ENCODE peak calls at places on chromosomes 1 and 21, in five cellular contexts. D is HepG2, B is fibroblast of lung, S is DND-41, L is MM.1S. F is an unnamed sample.
A peak's percentile ranks its signal among the peaks of the same experiment; 100 is the strongest.

GRCh38 chr1:147700042-147700711 is 29.9 kb upstream of the ACP6 start:
- DNase-seq in B (peak; percentile 58), D (peak; percentile 50), L (peak; percentile 75), S (peak; percentile 57), F (peak; percentile 85)

GRCh38 chr1:84959294-84959693 is 37.6 kb downstream of the MCOLN2 start:
- DNase-seq in D (no peak), S (no peak), B (no peak), L (no peak), F (no peak)

GRCh38 chr1:154186177-154186576 is 5.7 kb downstream of the TPM3 start:
- DNase-seq in L (peak; percentile 87), D (peak; percentile 43), B (peak; percentile 18), S (peak; percentile 63), F (peak; percentile 71)

GRCh38 chr1:112956503-112957132 is 622 bp upstream of the SLC16A1 start:
- DNase-seq in L (peak; percentile 14), B (no peak), S (peak; percentile 54), D (peak; percentile 25), F (peak; percentile 5)

GRCh38 chr1:205466612-205467236 is 10.9 kb upstream of the BLACAT1 start:
- DNase-seq in B (no peak), D (no peak), S (no peak), L (no peak), F (no peak)

GRCh38 chr21:29449306-29449940 is 150.7 kb downstream of the BACH1 start:
- DNase-seq in L (no peak), S (peak; percentile 58), D (no peak), B (no peak), F (no peak)

GRCh38 chr1:28886731-28887417 is 27.5 kb upstream of the EPB41 start:
- DNase-seq in D (peak; percentile 80), B (peak; percentile 72), S (peak; percentile 89), L (peak; percentile 93), F (peak; percentile 94)

GRCh38 chr1:231508941-231509340 is 19.5 kb upstream of the TSNAX start:
- DNase-seq in L (no peak), B (no peak), S (no peak), D (no peak), F (no peak)

GRCh38 chr1:91885331-91885715 is 628 bp downstream of the TGFBR3 start:
- DNase-seq in S (no peak), L (peak; percentile 27), B (no peak), D (no peak), F (peak; percentile 30)

DNA sequence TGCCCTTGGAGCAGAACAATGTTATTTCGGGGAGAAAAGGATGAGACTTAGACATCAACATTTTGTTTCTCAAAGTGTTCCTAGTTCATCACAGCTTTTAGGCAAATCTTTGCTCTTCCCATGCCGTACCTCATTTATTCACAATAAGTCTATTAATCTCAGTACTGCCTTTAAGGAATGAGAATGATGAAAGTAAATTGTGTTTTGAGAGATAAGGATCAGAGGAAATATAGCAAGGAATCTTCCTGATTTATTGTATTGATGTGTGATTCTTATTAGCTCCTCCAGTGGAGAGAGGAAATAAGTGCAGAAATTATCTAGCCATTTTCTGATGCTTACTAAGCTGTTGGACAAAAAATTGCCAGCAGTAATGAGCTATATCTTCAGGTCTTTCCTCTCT is 2.0 kb downstream of the POLR3C start:
- DNase-seq in L (no peak), B (no peak), S (no peak), D (no peak), F (no peak)
- H3K4me2 ChIP-seq in L (no peak overlapping the region), B (peak overlapping the region; percentile 16), S (peak overlapping the region; percentile 85), D (no peak overlapping the region), F (peak overlapping the region; percentile 73)

GRCh38 chr1:178300350-178300699 is 196.4 kb downstream of the CLEC20A start:
- DNase-seq in D (no peak), L (no peak), S (no peak), B (no peak), F (no peak)

GRCh38 chr1:178291166-178291565 is 197.3 kb downstream of the RASAL2 start:
- DNase-seq in L (no peak), D (no peak), B (no peak), S (no peak), F (no peak)

GRCh38 chr1:178294654-178295053 is 200.8 kb downstream of the RASAL2 start:
- DNase-seq in L (no peak), S (no peak), B (no peak), D (no peak), F (no peak)
- TF ChIP-seq CTCF in L (no peak), S (no peak), B (no peak), D (no peak), F (no peak)

GRCh38 chr1:184030433-184031126 is 6.9 kb downstream of the COLGALT2 start:
- DNase-seq in D (no peak), B (no peak), S (no peak), L (no peak), F (no peak)

GRCh38 chr1:184033136-184033469 is 4.4 kb downstream of the COLGALT2 start:
- DNase-seq in D (no peak), L (no peak), B (no peak), S (no peak), F (no peak)

GRCh38 chr1:184033711-184034167 is 3.8 kb downstream of the COLGALT2 start:
- DNase-seq in S (no peak), L (no peak), B (peak; percentile 73), D (no peak), F (no peak)

GRCh38 chr1:184031127-184032107 is 6.1 kb downstream of the COLGALT2 start:
- DNase-seq in D (no peak), B (no peak), S (no peak), L (no peak), F (no peak)

DNA sequence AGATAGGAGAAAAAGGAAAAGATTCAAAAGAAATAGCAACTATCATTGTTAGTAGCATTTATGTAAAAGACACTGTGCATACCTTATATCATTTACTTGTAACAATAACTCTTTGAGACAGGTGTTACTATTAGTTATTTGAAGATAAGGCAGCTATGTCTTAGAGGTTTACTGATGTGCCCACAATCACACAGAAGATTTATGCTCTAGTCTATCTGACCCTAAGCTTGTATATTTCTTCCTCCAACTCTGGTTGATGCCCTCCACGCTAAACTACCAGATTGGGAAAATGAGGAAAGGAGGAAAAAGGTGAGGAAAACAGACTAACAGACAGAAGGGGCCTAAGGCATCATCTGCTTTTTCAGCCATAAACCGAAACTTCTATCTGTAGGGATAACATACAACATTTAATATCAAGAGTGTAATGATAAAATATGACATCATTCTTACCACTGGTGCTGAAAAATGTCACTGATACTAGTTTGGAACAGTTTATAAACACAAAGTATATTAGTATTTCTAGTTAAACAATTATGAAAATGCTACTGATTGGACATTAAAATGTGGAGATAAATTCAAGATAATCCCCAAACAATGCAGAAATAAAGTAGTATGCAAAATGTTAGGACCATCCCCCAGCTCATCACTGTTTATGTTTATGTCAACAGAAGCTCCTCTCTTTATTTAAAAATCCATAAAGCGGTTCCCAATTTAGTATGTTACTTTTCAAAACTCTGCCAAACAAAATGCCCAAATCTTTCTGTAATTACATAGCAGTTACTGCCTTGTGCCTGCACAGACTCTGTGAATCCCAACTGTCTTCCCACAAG is 5.0 kb downstream of the COLGALT2 start:
- DNase-seq in S (no peak), D (no peak), B (no peak), L (no peak), F (no peak)
- H2AFZ ChIP-seq in S (no peak overlapping the region), D (no peak overlapping the region), B (no peak overlapping the region), L (no peak overlapping the region), F (no peak overlapping the region)

DNA sequence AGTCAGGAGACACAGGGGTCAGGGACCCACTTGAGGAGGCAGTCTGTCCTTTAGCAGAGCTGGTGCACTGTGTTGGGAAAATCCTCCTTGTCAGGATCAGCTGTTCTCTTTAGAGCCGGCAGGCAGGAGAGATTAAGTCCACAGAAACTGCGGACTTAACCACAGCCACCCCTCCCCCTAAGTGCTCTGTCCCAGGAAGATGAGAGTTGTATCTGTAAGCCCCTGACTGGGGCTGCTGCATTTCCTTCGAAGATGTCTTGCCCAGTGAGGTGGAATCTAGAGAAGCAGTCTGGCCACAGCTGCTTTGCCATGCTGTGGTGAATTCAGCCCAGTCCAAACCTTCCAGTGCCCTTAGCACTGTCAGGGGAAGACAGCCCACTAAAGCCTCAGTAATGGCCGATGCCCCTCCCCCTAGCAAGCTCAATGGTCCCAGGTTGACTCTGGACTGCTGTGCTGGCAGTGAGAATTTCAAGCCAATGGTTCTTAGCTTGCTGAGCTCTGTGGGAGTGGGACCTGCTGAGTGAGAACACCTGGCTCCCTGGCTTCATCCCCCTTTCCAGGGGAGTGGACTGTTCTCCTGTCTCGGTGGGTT is 172.8 kb downstream of the ST6GALNAC3 start:
- DNase-seq in L (no peak), D (no peak), S (no peak), B (no peak), F (peak; percentile 15)
- H3K4me2 ChIP-seq in L (no peak overlapping the region), D (no peak overlapping the region), S (no peak overlapping the region), B (no peak overlapping the region), F (peak overlapping the region; percentile 38)

GRCh38 chr21:31557956-31558838 is 101.3 kb upstream of the SOD1 start:
- DNase-seq in D (no peak), L (peak; percentile 59), B (peak; percentile 15), S (peak; percentile 59), F (peak; percentile 64)
- TF ChIP-seq CTCF in D (no peak), L (no peak), B (no peak), S (no peak), F (no peak)

GRCh38 chr1:201298381-201299367 is 15.4 kb downstream of the PKP1 start:
- DNase-seq in B (no peak), L (no peak), S (no peak), D (no peak), F (peak; percentile 61)

GRCh38 chr1:201296371-201296770 is 13.1 kb downstream of the PKP1 start:
- DNase-seq in D (no peak), B (no peak), S (no peak), L (no peak), F (no peak)

GRCh38 chr1:201295861-201296260 is 12.6 kb downstream of the PKP1 start:
- DNase-seq in B (peak; percentile 79), D (no peak), S (no peak), L (no peak), F (no peak)

GRCh38 chr1:201294876-201295275 is 11.6 kb downstream of the PKP1 start:
- DNase-seq in S (no peak), D (no peak), L (no peak), B (no peak), F (no peak)

DNA sequence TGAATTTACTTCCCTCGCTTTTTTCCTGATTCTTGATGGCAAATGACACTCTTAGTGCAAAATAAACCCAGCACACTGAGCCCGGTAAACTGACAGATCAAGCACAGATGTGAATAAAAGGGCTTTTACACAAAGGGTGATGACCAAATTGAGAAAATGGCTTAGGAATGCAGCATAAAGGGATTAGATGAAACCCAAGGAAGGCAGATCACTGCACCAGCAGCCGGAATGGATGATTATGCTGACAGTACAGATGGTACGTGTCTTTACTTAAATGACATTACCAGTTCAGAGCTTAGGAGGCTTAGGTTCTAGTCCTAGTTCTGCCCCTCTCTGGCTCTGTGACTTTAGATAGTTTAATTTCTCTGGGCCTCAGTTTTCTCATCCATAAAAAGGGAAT is 12.0 kb downstream of the PKP1 start:
- DNase-seq in L (no peak), B (no peak), S (no peak), D (no peak), F (no peak)
- H2AFZ ChIP-seq in L (no peak overlapping the region), B (no peak overlapping the region), S (no peak overlapping the region), D (no peak overlapping the region), F (no peak overlapping the region)

F was measured in hepatocyte.